ENCODE peak calls at places on chromosomes 6 and 20, in nine cellular contexts. One of them, this sample, is unnamed. For H3K4me1, the result is how much of the 10 kb centered on the place peaks cover.

GRCh38 chr6:41182069-41183034 is 18.6 kb downstream of the TREML2 start:
- DNase-seq in thoracic aorta: no peak
- DNase-seq in hepatocyte: peak
- DNase-seq in iPS DF 6.9: no peak
- DNase-seq in H9: peak
- DNase-seq in ovary: no peak
- DNase-seq in Panc1: peak
- DNase-seq in heart left ventricle: no peak
- DNase-seq in heart right ventricle: no peak
- DNase-seq in this sample: peak

GRCh38 chr6:143753678-143754077 is 75.9 kb downstream of the PHACTR2 start:
- DNase-seq in thoracic aorta: no peak
- DNase-seq in hepatocyte: no peak
- DNase-seq in iPS DF 6.9: no peak
- DNase-seq in H9: no peak
- DNase-seq in ovary: no peak
- DNase-seq in Panc1: no peak
- DNase-seq in heart left ventricle: no peak
- DNase-seq in heart right ventricle: no peak
- DNase-seq in this sample: no peak

GRCh38 chr6:1062786-1063545 is 248.9 kb upstream of the FOXQ1 start:
- DNase-seq in thoracic aorta: no peak
- DNase-seq in hepatocyte: no peak
- DNase-seq in iPS DF 6.9: no peak
- DNase-seq in H9: peak
- DNase-seq in ovary: no peak
- DNase-seq in Panc1: no peak
- DNase-seq in heart left ventricle: no peak
- DNase-seq in heart right ventricle: no peak
- DNase-seq in this sample: no peak

GRCh38 chr6:1313755-1314503 is 2.0 kb downstream of the FOXQ1 start:
- DNase-seq in thoracic aorta: no peak
- DNase-seq in hepatocyte: peak
- DNase-seq in iPS DF 6.9: no peak
- DNase-seq in H9: peak
- DNase-seq in ovary: no peak
- DNase-seq in Panc1: no peak
- DNase-seq in heart left ventricle: no peak
- DNase-seq in heart right ventricle: no peak
- DNase-seq in this sample: peak

GRCh38 chr6:76790881-76791280 is 672.4 kb downstream of the HTR1B start:
- DNase-seq in thoracic aorta: no peak
- DNase-seq in hepatocyte: no peak
- DNase-seq in iPS DF 6.9: no peak
- DNase-seq in H9: no peak
- DNase-seq in ovary: no peak
- DNase-seq in Panc1: no peak
- DNase-seq in heart left ventricle: no peak
- DNase-seq in heart right ventricle: no peak
- DNase-seq in this sample: no peak

GRCh38 chr6:69835414-69836179 is 30.8 kb upstream of the COL19A1 start:
- DNase-seq in thoracic aorta: no peak
- DNase-seq in hepatocyte: peak
- DNase-seq in iPS DF 6.9: peak
- DNase-seq in H9: no peak
- DNase-seq in ovary: no peak
- DNase-seq in Panc1: peak
- DNase-seq in heart left ventricle: no peak
- DNase-seq in heart right ventricle: peak
- DNase-seq in this sample: no peak

GRCh38 chr6:2432258-2432657 is 186.9 kb upstream of the GMDS start:
- DNase-seq in thoracic aorta: no peak
- DNase-seq in hepatocyte: peak
- DNase-seq in iPS DF 6.9: no peak
- DNase-seq in H9: no peak
- DNase-seq in ovary: no peak
- DNase-seq in Panc1: no peak
- DNase-seq in heart left ventricle: no peak
- DNase-seq in heart right ventricle: no peak
- DNase-seq in this sample: no peak

GRCh38 chr6:73728548-73729205 is 32.7 kb downstream of the CD109 start:
- DNase-seq in thoracic aorta: no peak
- DNase-seq in hepatocyte: no peak
- DNase-seq in iPS DF 6.9: no peak
- DNase-seq in H9: no peak
- DNase-seq in ovary: no peak
- DNase-seq in Panc1: no peak
- DNase-seq in heart left ventricle: no peak
- DNase-seq in heart right ventricle: no peak
- DNase-seq in this sample: no peak

GRCh38 chr6:10537726-10538125 is 16.6 kb downstream of the GCNT2 start:
- DNase-seq in thoracic aorta: no peak
- DNase-seq in hepatocyte: no peak
- DNase-seq in iPS DF 6.9: no peak
- DNase-seq in H9: no peak
- DNase-seq in ovary: no peak
- DNase-seq in Panc1: no peak
- DNase-seq in heart left ventricle: no peak
- DNase-seq in heart right ventricle: no peak
- DNase-seq in this sample: no peak

DNA sequence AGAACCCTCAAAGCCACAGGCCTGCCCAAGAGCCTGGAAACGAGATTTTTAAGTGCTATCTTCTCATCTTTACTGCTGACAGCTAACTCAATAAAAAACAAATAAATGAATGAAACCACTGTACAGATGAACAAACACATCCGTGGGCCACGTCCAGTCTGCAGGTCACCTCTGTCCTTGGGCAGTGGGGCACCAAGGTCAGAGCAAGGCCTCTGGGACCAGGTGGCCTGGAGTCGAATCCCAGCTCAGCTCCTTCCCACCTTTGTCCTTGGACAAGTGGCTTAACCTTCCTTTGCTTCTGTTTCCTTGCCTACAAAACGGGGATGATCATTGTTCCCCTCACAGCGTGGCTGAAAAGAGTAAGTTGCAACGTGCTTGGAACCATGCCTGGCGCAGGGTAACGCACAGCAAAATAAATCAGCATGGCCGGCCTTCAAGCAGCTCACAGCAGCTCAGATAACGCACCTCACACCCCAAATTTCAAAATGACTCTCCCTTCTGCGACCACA is 35.8 kb downstream of the RRBP1 start:
- DNase-seq in thoracic aorta: no peak
- DNase-seq in hepatocyte: no peak
- DNase-seq in iPS DF 6.9: no peak
- DNase-seq in H9: no peak
- DNase-seq in ovary: peak
- DNase-seq in Panc1: no peak
- DNase-seq in heart left ventricle: no peak
- DNase-seq in heart right ventricle: no peak
- DNase-seq in this sample: peak
- H3K4me1 ChIP-seq in thoracic aorta: half or more
- H3K4me1 ChIP-seq in hepatocyte: under half
- H3K4me1 ChIP-seq in iPS DF 6.9: under half
- H3K4me1 ChIP-seq in H9: under half
- H3K4me1 ChIP-seq in ovary: under half
- H3K4me1 ChIP-seq in Panc1: half or more
- H3K4me1 ChIP-seq in heart left ventricle: half or more
- H3K4me1 ChIP-seq in heart right ventricle: half or more
- H3K4me1 ChIP-seq in this sample: half or more

GRCh38 chr6:136611133-136611532 is 60.9 kb upstream of the MAP7 start:
- DNase-seq in thoracic aorta: no peak
- DNase-seq in hepatocyte: no peak
- DNase-seq in iPS DF 6.9: no peak
- DNase-seq in H9: no peak
- DNase-seq in ovary: no peak
- DNase-seq in Panc1: no peak
- DNase-seq in heart left ventricle: no peak
- DNase-seq in heart right ventricle: no peak
- DNase-seq in this sample: no peak

GRCh38 chr6:136608991-136609390 is 58.8 kb upstream of the MAP7 start:
- DNase-seq in thoracic aorta: no peak
- DNase-seq in hepatocyte: no peak
- DNase-seq in iPS DF 6.9: no peak
- DNase-seq in H9: no peak
- DNase-seq in ovary: no peak
- DNase-seq in Panc1: no peak
- DNase-seq in heart left ventricle: no peak
- DNase-seq in heart right ventricle: no peak
- DNase-seq in this sample: no peak

GRCh38 chr6:136607204-136607931 is 57.1 kb upstream of the MAP7 start:
- DNase-seq in thoracic aorta: no peak
- DNase-seq in hepatocyte: no peak
- DNase-seq in iPS DF 6.9: no peak
- DNase-seq in H9: no peak
- DNase-seq in ovary: no peak
- DNase-seq in Panc1: peak
- DNase-seq in heart left ventricle: no peak
- DNase-seq in heart right ventricle: no peak
- DNase-seq in this sample: no peak

GRCh38 chr6:136607932-136608772 is 57.9 kb upstream of the MAP7 start:
- DNase-seq in thoracic aorta: peak
- DNase-seq in hepatocyte: peak
- DNase-seq in iPS DF 6.9: peak
- DNase-seq in H9: peak
- DNase-seq in ovary: no peak
- DNase-seq in Panc1: peak
- DNase-seq in heart left ventricle: peak
- DNase-seq in heart right ventricle: peak
- DNase-seq in this sample: peak

DNA sequence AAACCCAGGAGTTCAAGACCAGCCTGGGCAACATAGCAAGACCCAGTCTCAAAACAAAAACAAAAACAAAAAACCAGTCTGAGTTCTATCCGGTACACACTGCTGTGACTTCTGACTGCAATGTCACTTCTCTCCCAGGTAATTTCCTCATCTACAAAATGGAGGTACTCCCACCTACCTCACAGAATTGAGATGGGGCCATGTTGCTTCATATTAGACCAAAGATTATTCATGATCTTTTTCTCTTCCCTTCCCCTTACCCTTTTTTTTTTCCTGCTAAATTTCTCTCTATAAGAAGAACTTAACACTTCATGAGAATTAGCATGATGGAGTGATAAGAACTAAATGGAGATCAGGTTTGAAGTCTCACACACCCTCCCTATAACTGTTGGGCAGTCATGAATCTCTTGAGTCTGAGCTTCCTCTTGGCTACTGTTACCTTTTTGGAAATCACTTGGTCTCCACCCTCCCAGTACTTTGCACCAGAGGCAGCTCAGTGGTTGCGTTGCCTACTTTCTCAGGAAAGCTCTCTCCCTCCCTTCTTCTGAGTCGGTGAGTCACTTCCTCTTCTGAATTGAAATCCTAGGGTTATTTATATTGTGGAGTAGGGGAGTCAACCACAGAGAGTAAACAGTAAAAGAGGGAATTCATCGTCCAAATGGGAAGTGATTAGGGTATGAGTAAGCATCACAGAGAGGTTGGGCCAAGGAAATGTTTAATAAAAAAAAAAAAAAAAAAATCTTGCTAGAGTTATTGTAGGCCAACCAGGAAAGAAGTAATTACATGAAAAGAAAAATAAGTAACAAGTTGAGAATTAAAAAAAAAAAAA is 59.9 kb upstream of the MAP7 start:
- DNase-seq in thoracic aorta: peak
- DNase-seq in hepatocyte: peak
- DNase-seq in iPS DF 6.9: no peak
- DNase-seq in H9: peak
- DNase-seq in ovary: no peak
- DNase-seq in Panc1: peak
- DNase-seq in heart left ventricle: peak
- DNase-seq in heart right ventricle: peak
- DNase-seq in this sample: no peak
- H3K27ac ChIP-seq in thoracic aorta: peak
- H3K27ac ChIP-seq in hepatocyte: peak
- H3K27ac ChIP-seq in iPS DF 6.9: no peak
- H3K27ac ChIP-seq in H9: peak
- H3K27ac ChIP-seq in ovary: peak
- H3K27ac ChIP-seq in Panc1: peak
- H3K27ac ChIP-seq in heart left ventricle: no peak
- H3K27ac ChIP-seq in heart right ventricle: no peak
- H3K27ac ChIP-seq in this sample: peak

GRCh38 chr6:133430530-133430929 is 189.4 kb downstream of the EYA4 start:
- DNase-seq in thoracic aorta: no peak
- DNase-seq in hepatocyte: no peak
- DNase-seq in iPS DF 6.9: no peak
- DNase-seq in H9: no peak
- DNase-seq in ovary: no peak
- DNase-seq in Panc1: no peak
- DNase-seq in heart left ventricle: no peak
- DNase-seq in heart right ventricle: no peak
- DNase-seq in this sample: no peak
- H3K4me1 ChIP-seq in thoracic aorta: under half
- H3K4me1 ChIP-seq in hepatocyte: under half
- H3K4me1 ChIP-seq in iPS DF 6.9: under half
- H3K4me1 ChIP-seq in H9: under half
- H3K4me1 ChIP-seq in ovary: under half
- H3K4me1 ChIP-seq in Panc1: under half
- H3K4me1 ChIP-seq in heart left ventricle: under half
- H3K4me1 ChIP-seq in heart right ventricle: under half
- H3K4me1 ChIP-seq in this sample: under half

DNA sequence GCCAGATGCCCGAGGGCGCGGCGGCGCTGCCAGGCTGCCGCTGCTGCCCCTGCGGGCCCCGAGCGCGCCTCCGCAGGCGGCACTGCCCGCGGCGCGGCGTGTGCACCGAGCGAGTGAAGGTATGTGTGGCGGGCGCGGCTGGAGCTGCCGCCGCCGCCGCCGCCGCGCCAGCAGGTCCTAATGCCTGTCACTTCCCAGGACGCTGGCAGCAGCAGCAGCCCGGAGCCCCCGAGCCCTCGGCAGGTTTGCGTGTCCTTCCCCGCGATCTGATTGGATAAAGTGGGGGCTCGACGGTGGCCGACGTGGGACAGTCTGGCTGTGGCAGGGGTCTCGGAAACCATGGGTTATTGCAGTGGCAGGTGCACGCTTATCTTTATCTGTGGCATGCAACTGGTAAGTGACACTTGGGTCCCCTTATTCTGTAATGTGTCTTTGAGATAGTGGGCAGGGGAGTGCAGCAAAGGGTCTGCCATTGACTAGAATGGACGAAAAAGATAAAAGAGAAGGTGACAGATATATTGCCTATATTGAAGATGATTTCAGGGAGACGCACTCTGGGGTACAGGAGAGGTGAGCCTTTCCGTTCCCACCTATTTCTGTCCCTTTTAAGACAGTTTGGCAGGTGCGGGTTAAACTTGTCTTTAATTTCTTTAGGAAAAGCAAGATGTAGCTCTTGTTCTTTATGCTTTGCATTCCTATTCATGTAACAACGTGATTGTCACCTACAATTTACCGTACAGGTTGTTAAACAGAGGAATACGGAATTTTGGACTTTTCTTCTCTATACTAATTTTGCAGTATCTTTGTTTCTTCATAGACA is at the start of gene NKAIN2:
- DNase-seq in thoracic aorta: no peak
- DNase-seq in hepatocyte: peak
- DNase-seq in iPS DF 6.9: peak
- DNase-seq in H9: peak
- DNase-seq in ovary: no peak
- DNase-seq in Panc1: no peak
- DNase-seq in heart left ventricle: peak
- DNase-seq in heart right ventricle: peak
- DNase-seq in this sample: peak
- H3K27ac ChIP-seq in thoracic aorta: no peak
- H3K27ac ChIP-seq in hepatocyte: no peak
- H3K27ac ChIP-seq in iPS DF 6.9: no peak
- H3K27ac ChIP-seq in H9: no peak
- H3K27ac ChIP-seq in ovary: no peak
- H3K27ac ChIP-seq in Panc1: peak
- H3K27ac ChIP-seq in heart left ventricle: no peak
- H3K27ac ChIP-seq in heart right ventricle: no peak
- H3K27ac ChIP-seq in this sample: no peak

GRCh38 chr6:154751020-154751800 is 18.0 kb downstream of the SCAF8 start:
- DNase-seq in thoracic aorta: no peak
- DNase-seq in hepatocyte: no peak
- DNase-seq in iPS DF 6.9: no peak
- DNase-seq in H9: no peak
- DNase-seq in ovary: no peak
- DNase-seq in Panc1: no peak
- DNase-seq in heart left ventricle: no peak
- DNase-seq in heart right ventricle: no peak
- DNase-seq in this sample: no peak
- H3K4me1 ChIP-seq in thoracic aorta: half or more
- H3K4me1 ChIP-seq in hepatocyte: under half
- H3K4me1 ChIP-seq in iPS DF 6.9: under half
- H3K4me1 ChIP-seq in H9: under half
- H3K4me1 ChIP-seq in ovary: under half
- H3K4me1 ChIP-seq in Panc1: under half
- H3K4me1 ChIP-seq in heart left ventricle: under half
- H3K4me1 ChIP-seq in heart right ventricle: under half
- H3K4me1 ChIP-seq in this sample: under half